ENCODE peak calls at places on chromosomes 5 and 9, in five cellular contexts. S is OCI-LY7, J is SK-N-SH, H is H9, Q is HepG2. U is an unnamed sample.

GRCh38 chr5:174535691-174536090 is 188.7 kb upstream of the MSX2 start:
- DNase-seq in S (no peak), J (no peak), H (no peak), Q (no peak), U (peak; percentile 74)

GRCh38 chr5:72815580-72816296 is 723 bp upstream of the TNPO1 start:
- DNase-seq in S (no peak), J (peak; percentile 31), H (no peak), Q (no peak), U (no peak)

GRCh38 chr9:113349434-113350337 is at the start of gene BSPRY:
- DNase-seq in S (peak; percentile 25), J (peak; percentile 84), H (peak; percentile 60), Q (no peak), U (peak; percentile 66)

GRCh38 chr9:684055-684949 is 157.2 kb upstream of the DMRT1 start:
- DNase-seq in S (no peak), J (no peak), H (peak; percentile 44), Q (no peak), U (peak; percentile 83)

GRCh38 chr5:6752782-6753181 is 39.5 kb downstream of the TENT4A start:
- DNase-seq in S (no peak), J (no peak), H (no peak), Q (no peak), U (no peak)

GRCh38 chr5:30991462-30991861 is 202.0 kb upstream of the CDH6 start:
- DNase-seq in S (no peak), J (no peak), H (no peak), Q (no peak), U (no peak)

GRCh38 chr5:66742896-66743247 is 146.7 kb downstream of the MAST4 start:
- DNase-seq in S (no peak), J (no peak), H (no peak), Q (no peak), U (no peak)

GRCh38 chr5:58934629-58935097 is 351.8 kb downstream of the RAB3C start:
- DNase-seq in S (no peak), J (no peak), H (no peak), Q (no peak), U (no peak)

GRCh38 chr9:122005597-122005996 is 87.5 kb downstream of the TTLL11 start:
- DNase-seq in S (no peak), J (peak; percentile 54), H (no peak), Q (no peak), U (peak; percentile 23)

GRCh38 chr5:1182633-1183423 is 18.6 kb upstream of the SLC6A19 start:
- DNase-seq in S (no peak), J (no peak), H (no peak), Q (peak; percentile 89), U (no peak)

GRCh38 chr5:32866138-32866537 is 155.0 kb downstream of the NPR3 start:
- DNase-seq in S (no peak), J (no peak), H (no peak), Q (no peak), U (no peak)

GRCh38 chr9:130200038-130200979 is 28.1 kb downstream of the NCS1 start:
- DNase-seq in S (no peak), J (no peak), H (no peak), Q (no peak), U (no peak)

GRCh38 chr9:87445646-87446045 is 52.0 kb upstream of the DAPK1 start:
- DNase-seq in S (peak; percentile 74), J (no peak), H (peak; percentile 58), Q (no peak), U (peak; percentile 55)

GRCh38 chr5:17121776-17122175 is 95.7 kb upstream of the BASP1 start:
- DNase-seq in S (no peak), J (no peak), H (no peak), Q (no peak), U (no peak)

GRCh38 chr5:1187234-1187949 is 14.0 kb upstream of the SLC6A19 start:
- DNase-seq in S (no peak), J (no peak), H (no peak), Q (no peak), U (no peak)

DNA sequence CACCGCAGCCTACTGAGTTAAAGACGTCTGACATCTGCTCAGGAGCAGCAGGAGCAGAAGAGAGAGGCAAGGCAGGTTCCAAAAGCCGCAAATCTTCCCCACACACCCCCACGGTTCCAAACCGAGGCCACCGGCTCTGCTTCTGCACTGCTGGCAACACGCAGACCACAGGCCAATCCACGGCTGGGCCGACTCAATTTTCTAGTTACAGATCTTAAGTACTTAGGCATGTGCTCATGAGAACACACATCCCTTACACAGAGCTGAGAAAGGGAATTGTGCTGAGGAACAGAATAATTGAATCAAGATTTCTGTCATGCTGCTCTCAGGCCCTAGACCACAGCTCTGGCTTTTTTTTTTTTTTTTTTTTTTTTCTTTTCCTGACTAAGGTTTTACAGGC is 32.6 kb downstream of the PAX5 start:
- DNase-seq in S (no peak), J (no peak), H (no peak), Q (no peak), U (peak; percentile 24)
- H3K79me2 ChIP-seq in S (peaks cover 89% of the 10 kb centered on the region), J (no peaks in the 10 kb centered on the region), H (no peaks in the 10 kb centered on the region), Q (no peaks in the 10 kb centered on the region), U (no peaks in the 10 kb centered on the region)

GRCh38 chr5:107577551-107577950 is 93.2 kb downstream of the EFNA5 start:
- DNase-seq in S (no peak), J (no peak), H (no peak), Q (no peak), U (peak; percentile 80)
- H3K4me1 ChIP-seq in S (peaks cover 12% of the 10 kb centered on the region), J (peaks cover 10% of the 10 kb centered on the region), H (peaks cover 12% of the 10 kb centered on the region), Q (no peaks in the 10 kb centered on the region), U (peaks cover 93% of the 10 kb centered on the region)

GRCh38 chr5:119359737-119360413 is 4.1 kb downstream of the TNFAIP8 start:
- DNase-seq in S (no peak), J (no peak), H (no peak), Q (no peak), U (no peak)

GRCh38 chr5:119358901-119359603 is 3.2 kb downstream of the TNFAIP8 start:
- DNase-seq in S (no peak), J (no peak), H (no peak), Q (no peak), U (no peak)

GRCh38 chr5:119357309-119357708 is 1.5 kb downstream of the TNFAIP8 start:
- DNase-seq in S (no peak), J (no peak), H (no peak), Q (no peak), U (no peak)

GRCh38 chr5:119356384-119357188 is 767 bp downstream of the TNFAIP8 start:
- DNase-seq in S (peak; percentile 69), J (no peak), H (no peak), Q (no peak), U (no peak)

DNA sequence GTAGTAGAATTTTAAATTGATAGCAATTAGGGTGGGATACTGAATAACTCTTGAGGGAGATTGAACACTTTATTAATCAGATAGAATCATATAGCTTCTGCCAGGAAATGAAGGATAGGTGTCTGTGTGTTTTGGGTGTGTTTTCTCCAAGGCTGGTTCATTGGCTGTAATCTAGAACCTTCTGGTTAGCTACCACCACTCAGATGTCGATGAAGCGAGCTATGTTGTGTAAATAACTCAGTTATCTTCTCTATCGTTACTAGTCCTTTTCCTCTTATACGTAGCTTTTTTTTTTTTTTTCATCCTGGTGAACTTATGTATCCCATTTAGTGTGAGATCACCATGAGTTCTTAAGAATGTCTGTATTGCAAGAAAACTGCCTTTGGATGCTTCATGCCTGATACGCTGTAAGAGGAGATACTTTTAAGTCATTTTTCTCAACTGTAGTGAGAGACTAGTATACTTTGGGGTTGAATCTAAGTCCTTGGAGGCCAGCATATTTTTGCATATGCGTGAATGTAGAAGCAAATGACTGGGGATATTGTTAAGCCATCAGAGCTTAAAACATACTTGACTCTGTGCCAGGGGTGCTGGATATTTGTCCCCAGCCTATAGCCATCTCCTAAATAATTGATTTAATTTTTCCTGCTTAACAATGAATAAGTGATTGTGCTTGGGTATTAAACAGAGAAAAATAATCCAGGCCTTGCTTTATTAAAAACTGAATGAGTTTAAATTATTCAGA is 2.2 kb downstream of the TNFAIP8 start:
- DNase-seq in S (no peak), J (no peak), H (no peak), Q (no peak), U (no peak)
- H3K79me2 ChIP-seq in S (peaks cover 96% of the 10 kb centered on the region), J (peaks cover 18% of the 10 kb centered on the region), H (no peaks in the 10 kb centered on the region), Q (no peaks in the 10 kb centered on the region), U (no peaks in the 10 kb centered on the region)

GRCh38 chr9:33151601-33152000 is 15.5 kb downstream of the B4GALT1 start:
- DNase-seq in S (no peak), J (no peak), H (no peak), Q (no peak), U (no peak)

GRCh38 chr9:33148367-33149019 is 18.6 kb downstream of the B4GALT1 start:
- DNase-seq in S (no peak), J (no peak), H (no peak), Q (no peak), U (no peak)

GRCh38 chr9:33153001-33153400 is 14.1 kb downstream of the B4GALT1 start:
- DNase-seq in S (no peak), J (no peak), H (no peak), Q (no peak), U (no peak)

GRCh38 chr9:33153666-33154065 is 13.5 kb downstream of the B4GALT1 start:
- DNase-seq in S (peak; percentile 39), J (no peak), H (no peak), Q (no peak), U (no peak)

GRCh38 chr9:33151007-33151557 is 16.1 kb downstream of the B4GALT1 start:
- DNase-seq in S (no peak), J (no peak), H (no peak), Q (peak; percentile 63), U (no peak)
- H3K4me1 ChIP-seq in S (peaks cover 33% of the 10 kb centered on the region), J (peaks cover 9% of the 10 kb centered on the region), H (no peaks in the 10 kb centered on the region), Q (peaks cover 42% of the 10 kb centered on the region), U (no peaks in the 10 kb centered on the region)

DNA sequence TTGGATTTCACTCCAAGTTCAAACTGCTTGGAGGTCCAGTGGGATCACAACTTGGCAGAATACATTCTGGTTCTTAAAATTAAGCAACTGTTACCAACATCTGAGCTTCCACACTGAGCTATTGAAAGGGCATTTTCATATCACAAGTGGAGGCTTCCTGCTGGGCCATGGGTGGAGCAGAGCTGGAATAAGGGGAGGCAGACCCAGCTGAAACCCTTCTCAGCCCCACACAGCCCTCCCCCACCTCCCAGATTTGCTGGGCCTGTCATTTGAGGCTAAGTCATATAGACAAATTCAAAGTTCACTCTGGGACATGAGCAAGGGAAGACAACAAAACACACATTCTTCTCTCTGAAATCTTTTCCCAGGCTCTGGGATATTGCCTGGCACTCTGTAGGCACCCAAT is 79.9 kb downstream of the ACTL7B start:
- DNase-seq in S (no peak), J (no peak), H (no peak), Q (peak; percentile 97), U (no peak)
- H3K79me2 ChIP-seq in S (no peaks in the 10 kb centered on the region), J (no peaks in the 10 kb centered on the region), H (no peaks in the 10 kb centered on the region), Q (no peaks in the 10 kb centered on the region), U (no peaks in the 10 kb centered on the region)

GRCh38 chr5:107403561-107403960 is 267.2 kb downstream of the EFNA5 start:
- DNase-seq in S (no peak), J (no peak), H (no peak), Q (no peak), U (no peak)
- H3K4me1 ChIP-seq in S (peaks cover 12% of the 10 kb centered on the region), J (peaks cover 20% of the 10 kb centered on the region), H (peaks cover 10% of the 10 kb centered on the region), Q (no peaks in the 10 kb centered on the region), U (peaks cover 45% of the 10 kb centered on the region)

DNA sequence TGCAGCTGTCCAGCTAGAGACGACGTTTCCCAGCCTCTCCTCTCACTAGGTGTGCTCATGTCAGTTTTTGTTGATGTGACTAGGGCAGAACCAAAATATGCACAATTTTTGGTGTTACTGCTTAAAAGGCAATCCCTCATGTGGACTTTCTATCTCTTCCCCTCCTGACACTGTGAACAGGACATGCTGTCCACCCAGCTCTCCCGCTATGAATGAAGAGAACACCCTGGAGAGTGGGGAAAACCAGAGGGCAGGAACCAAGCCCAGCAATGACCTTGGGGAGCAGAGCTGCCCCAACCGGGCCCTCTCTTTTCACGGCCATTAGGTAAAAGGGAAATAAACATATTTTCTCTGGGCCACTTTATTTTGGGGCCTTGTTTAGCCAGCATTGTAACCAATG is 46.7 kb upstream of the TBC1D2 start:
- DNase-seq in S (no peak), J (no peak), H (no peak), Q (no peak), U (no peak)
- H3K79me2 ChIP-seq in S (no peaks in the 10 kb centered on the region), J (no peaks in the 10 kb centered on the region), H (no peaks in the 10 kb centered on the region), Q (no peaks in the 10 kb centered on the region), U (no peaks in the 10 kb centered on the region)